ENCODE peak calls at places on chromosomes 7 and 10, in four cellular contexts. T, Q, A and Y are unnamed samples.

GRCh38 chr7:43761919-43762318 is 3.4 kb downstream of the BLVRA start:
- DNase-seq in T (no peak), Q (no peak), A (no peak), Y (no peak)

GRCh38 chr7:142012825-142013506 is 17.3 kb downstream of the MGAM start:
- DNase-seq in T (no peak), Q (no peak), A (no peak), Y (no peak)

GRCh38 chr10:110751845-110752244 is 107.7 kb downstream of the RBM20 start:
- DNase-seq in T (no peak), Q (no peak), A (no peak), Y (peak)

GRCh38 chr10:21715531-21716195 is 181.6 kb downstream of the MLLT10 start:
- DNase-seq in T (no peak), Q (no peak), A (no peak), Y (no peak)

GRCh38 chr7:33073243-33073642 is 10.7 kb upstream of the NT5C3A start:
- DNase-seq in T (no peak), Q (no peak), A (no peak), Y (no peak)

GRCh38 chr7:141702047-141702567 is at the start of gene DENND11:
- DNase-seq in T (peak), Q (peak), A (no peak), Y (no peak)

GRCh38 chr7:44561962-44562621 is 11.6 kb downstream of the DDX56 start:
- DNase-seq in T (peak), Q (no peak), A (no peak), Y (no peak)

GRCh38 chr7:128427289-128427891 is 17.6 kb upstream of the IMPDH1 start:
- DNase-seq in T (peak), Q (peak), A (no peak), Y (no peak)

GRCh38 chr7:45985902-45986301 is 64.8 kb upstream of the IGFBP3 start:
- DNase-seq in T (no peak), Q (no peak), A (no peak), Y (no peak)

GRCh38 chr7:138684360-138684759 is 16.8 kb downstream of the SVOPL start:
- DNase-seq in T (no peak), Q (no peak), A (no peak), Y (no peak)

GRCh38 chr10:22630229-22631174 is 83.9 kb downstream of the PIP4K2A start:
- DNase-seq in T (peak), Q (no peak), A (no peak), Y (peak)

GRCh38 chr7:159149488-159149887 is 4.8 kb upstream of the VIPR2 start:
- DNase-seq in T (no peak), Q (no peak), A (no peak), Y (no peak)

GRCh38 chr10:77504870-77505257 is 132.7 kb downstream of the KCNMA1 start:
- DNase-seq in T (no peak), Q (no peak), A (no peak), Y (no peak)

GRCh38 chr10:98513704-98514103 is 67.0 kb upstream of the HPS1 start:
- DNase-seq in T (no peak), Q (no peak), A (no peak), Y (no peak)

GRCh38 chr7:133355325-133355708 is 102.4 kb downstream of the EXOC4 start:
- DNase-seq in T (no peak), Q (no peak), A (no peak), Y (no peak)

GRCh38 chr7:158274404-158274811 is 313.2 kb downstream of the PTPRN2 start:
- DNase-seq in T (no peak), Q (peak), A (no peak), Y (no peak)

GRCh38 chr7:17971392-17971791 is 31.1 kb upstream of the SNX13 start:
- DNase-seq in T (no peak), Q (no peak), A (no peak), Y (no peak)

GRCh38 chr7:131843862-131844261 is 287.4 kb upstream of the PODXL start:
- DNase-seq in T (no peak), Q (peak), A (no peak), Y (no peak)

GRCh38 chr10:17409170-17409733 is 45.1 kb downstream of the ST8SIA6 start:
- DNase-seq in T (peak), Q (no peak), A (no peak), Y (no peak)

GRCh38 chr10:116989439-116989838 is 15.5 kb downstream of the SHTN1 start:
- DNase-seq in T (no peak), Q (no peak), A (no peak), Y (no peak)

GRCh38 chr10:26557641-26558014 is 119.5 kb downstream of the APBB1IP start:
- DNase-seq in T (no peak), Q (no peak), A (no peak), Y (no peak)

GRCh38 chr10:125057158-125058001 is 103.0 kb downstream of the CTBP2 start:
- DNase-seq in T (peak), Q (peak), A (no peak), Y (no peak)

GRCh38 chr10:61866700-61867368 is 34.7 kb upstream of the ARID5B start:
- DNase-seq in T (no peak), Q (no peak), A (no peak), Y (no peak)

GRCh38 chr10:25083546-25084111 is 67.2 kb downstream of the THNSL1 start:
- DNase-seq in T (no peak), Q (no peak), A (no peak), Y (no peak)

GRCh38 chr7:155178096-155178495 is 108.0 kb downstream of the HTR5A start:
- DNase-seq in T (no peak), Q (no peak), A (no peak), Y (no peak)

GRCh38 chr7:118003438-118003837 is 130.2 kb upstream of the CTTNBP2 start:
- DNase-seq in T (no peak), Q (no peak), A (no peak), Y (no peak)

GRCh38 chr7:1357601-1358271 is 101.5 kb downstream of the MICALL2 start:
- DNase-seq in T (no peak), Q (peak), A (no peak), Y (no peak)

GRCh38 chr7:43647772-43648643 is 65.1 kb downstream of the STK17A start:
- DNase-seq in T (no peak), Q (peak), A (no peak), Y (peak)

GRCh38 chr7:136688601-136689000 is 179.9 kb upstream of the CHRM2 start:
- DNase-seq in T (no peak), Q (no peak), A (no peak), Y (no peak)

GRCh38 chr10:122142652-122143237 is 128.4 kb upstream of the BTBD16 start:
- DNase-seq in T (peak), Q (peak), A (no peak), Y (no peak)

GRCh38 chr7:123791001-123791400 is 42.2 kb upstream of the WASL start:
- DNase-seq in T (no peak), Q (no peak), A (no peak), Y (no peak)

GRCh38 chr7:32223071-32223650 is 153.0 kb upstream of the PDE1C start:
- DNase-seq in T (no peak), Q (no peak), A (no peak), Y (no peak)

GRCh38 chr7:20508109-20508508 is 107.4 kb upstream of the ABCB5 start:
- DNase-seq in T (no peak), Q (no peak), A (no peak), Y (no peak)

GRCh38 chr7:129247087-129247486 is 22.3 kb downstream of the AHCYL2 start:
- DNase-seq in T (no peak), Q (no peak), A (no peak), Y (no peak)

GRCh38 chr10:10814103-10814502 is 203.6 kb upstream of the CELF2 start:
- DNase-seq in T (no peak), Q (no peak), A (no peak), Y (no peak)

GRCh38 chr7:106177295-106177690 is 65.2 kb upstream of the SYPL1 start:
- DNase-seq in T (no peak), Q (no peak), A (no peak), Y (no peak)

GRCh38 chr7:97004931-97005763 is at the start of gene DLX6:
- DNase-seq in T (no peak), Q (peak), A (no peak), Y (no peak)

GRCh38 chr7:97003262-97004236 is 1.8 kb upstream of the DLX6 start:
- DNase-seq in T (no peak), Q (peak), A (no peak), Y (no peak)

GRCh38 chr7:97005764-97006145 is 402 bp downstream of the DLX6 start:
- DNase-seq in T (no peak), Q (peak), A (no peak), Y (no peak)

GRCh38 chr7:97002555-97003261 is 2.6 kb upstream of the DLX6 start:
- DNase-seq in T (peak), Q (peak), A (no peak), Y (no peak)

GRCh38 chr7:97004237-97004930 is 969 bp upstream of the DLX6 start:
- DNase-seq in T (no peak), Q (no peak), A (no peak), Y (no peak)
- TF ChIP-seq NRF1 in T (no peak), Q (no peak), A (no peak), Y (no peak)

GRCh38 chr10:60182691-60183090 is 207.0 kb downstream of the ANK3 start:
- DNase-seq in T (no peak), Q (no peak), A (no peak), Y (no peak)
- TF ChIP-seq NRF1 in T (no peak), Q (no peak), A (no peak), Y (no peak)

GRCh38 chr7:2804227-2804763 is 39.8 kb downstream of the GNA12 start:
- DNase-seq in T (peak), Q (no peak), A (no peak), Y (no peak)
- TF ChIP-seq NRF1 in T (no peak), Q (no peak), A (no peak), Y (no peak)

GRCh38 chr7:4694653-4695335 is 12.7 kb downstream of the FOXK1 start:
- DNase-seq in T (no peak), Q (no peak), A (no peak), Y (no peak)

GRCh38 chr7:4699897-4700296 is 17.8 kb downstream of the FOXK1 start:
- DNase-seq in T (no peak), Q (no peak), A (no peak), Y (no peak)

GRCh38 chr7:4702961-4703512 is 20.9 kb downstream of the FOXK1 start:
- DNase-seq in T (no peak), Q (no peak), A (no peak), Y (no peak)

GRCh38 chr7:4700577-4701235 is 18.6 kb downstream of the FOXK1 start:
- DNase-seq in T (no peak), Q (no peak), A (no peak), Y (no peak)

GRCh38 chr7:4698707-4699275 is 16.7 kb downstream of the FOXK1 start:
- DNase-seq in T (no peak), Q (no peak), A (no peak), Y (no peak)
- TF ChIP-seq NRF1 in T (no peak), Q (no peak), A (no peak), Y (no peak)

DNA sequence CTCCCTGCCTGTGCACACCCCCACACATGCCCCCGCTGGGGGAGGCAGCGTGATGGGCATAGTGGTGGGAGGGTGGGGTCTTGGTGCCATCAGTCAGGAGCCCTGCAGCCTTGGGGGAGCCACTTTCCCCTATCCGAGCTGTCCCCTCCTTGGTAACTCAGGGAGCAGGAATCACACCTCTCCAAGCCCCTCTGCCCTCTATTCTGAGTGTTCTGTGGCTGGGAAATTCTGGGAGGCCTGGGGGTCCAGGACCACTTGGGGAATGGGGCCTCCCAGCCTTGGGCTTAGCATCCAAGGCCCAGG is 11.3 kb downstream of the DPYSL4 start:
- DNase-seq in T (no peak), Q (no peak), A (no peak), Y (no peak)
- TF ChIP-seq NRF1 in T (no peak), Q (no peak), A (no peak), Y (no peak)

GRCh38 chr7:30843741-30844482 is 67.7 kb upstream of the AQP1 start:
- DNase-seq in T (no peak), Q (no peak), A (no peak), Y (no peak)
- TF ChIP-seq NRF1 in T (no peak), Q (no peak), A (no peak), Y (no peak)

GRCh38 chr7:95199779-95200558 is 124.4 kb downstream of the PON1 start:
- DNase-seq in T (no peak), Q (peak), A (no peak), Y (no peak)
- TF ChIP-seq NRF1 in T (no peak), Q (peak), A (no peak), Y (no peak)

GRCh38 chr10:100612601-100613595 is 77.2 kb downstream of the HIF1AN start:
- DNase-seq in T (no peak), Q (no peak), A (no peak), Y (no peak)
- TF ChIP-seq NRF1 in T (no peak), Q (no peak), A (no peak), Y (no peak)